ENCODE peak calls at places on chromosomes 11 and 22, in five cellular contexts. X is PC-3; J is activated T-helper 1 cell treated with anti-CD3 and anti-CD28 coated beads, Interleukin-12 subunit alpha, Interleukin-12 subunit beta, Interleukin-2, Interleukin-4 antibody, amounts not matched to agents 30 ng/mL and 10 ng/mL and 1 ng/mL, durations not matched to agents 14 hours and 24 hours and 36 hours; F is retina; Y is HTR-8/SVneo. C is an unnamed sample.

GRCh38 chr11:111283945-111284481 is 14.3 kb upstream of the POU2AF3 start:
- DNase-seq in X (no peak), J (no peak), F (no peak), Y (no peak), C (no peak)

GRCh38 chr11:102798012-102798746 is at the start of gene MMP1:
- DNase-seq in X (peak), J (no peak), F (no peak), Y (no peak), C (no peak)

GRCh38 chr11:48880021-48880441 is 103.7 kb downstream of the TRIM51G start:
- DNase-seq in X (no peak), J (no peak), F (no peak), Y (no peak), C (no peak)

GRCh38 chr11:74316772-74317505 is 5.5 kb upstream of the P4HA3 start:
- DNase-seq in X (no peak), J (no peak), F (no peak), Y (no peak), C (no peak)

GRCh38 chr11:131985769-131986393 is 615.5 kb downstream of the NTM start:
- DNase-seq in X (no peak), J (no peak), F (no peak), Y (no peak), C (no peak)

GRCh38 chr22:20068640-20069039 is 11.4 kb upstream of the DGCR8 start:
- DNase-seq in X (no peak), J (no peak), F (no peak), Y (no peak), C (no peak)

GRCh38 chr11:71913716-71914115 is 14.7 kb downstream of the XNDC1N start:
- DNase-seq in X (no peak), J (no peak), F (no peak), Y (no peak), C (no peak)

GRCh38 chr22:24289138-24289537 is 18.5 kb downstream of the SPECC1L start:
- DNase-seq in X (peak), J (no peak), F (peak), Y (peak), C (no peak)

GRCh38 chr11:117361432-117361831 is 33.8 kb downstream of the CEP164 start:
- DNase-seq in X (no peak), J (no peak), F (no peak), Y (no peak), C (no peak)

GRCh38 chr11:126197277-126197939 is 14.0 kb downstream of the RPUSD4 start:
- DNase-seq in X (no peak), J (no peak), F (no peak), Y (no peak), C (no peak)

GRCh38 chr11:1543606-1544263 is 28.3 kb downstream of the DUSP8 start:
- DNase-seq in X (no peak), J (no peak), F (no peak), Y (no peak), C (no peak)

GRCh38 chr22:23223566-23224317 is 43.4 kb downstream of the BCR start:
- DNase-seq in X (no peak), J (no peak), F (no peak), Y (no peak), C (peak)

GRCh38 chr11:46521947-46522681 is 71.7 kb downstream of the AMBRA1 start:
- DNase-seq in X (peak), J (no peak), F (no peak), Y (no peak), C (no peak)

GRCh38 chr22:40728731-40729189 is 49.5 kb downstream of the MCHR1 start:
- DNase-seq in X (no peak), J (peak), F (no peak), Y (no peak), C (no peak)

GRCh38 chr11:134367781-134368180 is 36.0 kb downstream of the GLB1L2 start:
- DNase-seq in X (no peak), J (no peak), F (no peak), Y (no peak), C (no peak)

GRCh38 chr11:128021304-128022006 is 565.9 kb downstream of the ETS1 start:
- DNase-seq in X (no peak), J (no peak), F (peak), Y (no peak), C (no peak)

GRCh38 chr22:46002757-46003270 is 25.9 kb upstream of the WNT7B start:
- DNase-seq in X (peak), J (no peak), F (no peak), Y (peak), C (no peak)

GRCh38 chr11:130514316-130514715 is 65.9 kb downstream of the ADAMTS15 start:
- DNase-seq in X (peak), J (no peak), F (no peak), Y (no peak), C (no peak)

GRCh38 chr22:50486561-50487289 is at the start of gene MIOX:
- DNase-seq in X (no peak), J (no peak), F (no peak), Y (no peak), C (no peak)

GRCh38 chr11:44813401-44813800 is 86.6 kb downstream of the TSPAN18 start:
- DNase-seq in X (no peak), J (no peak), F (no peak), Y (no peak), C (no peak)

GRCh38 chr11:117511981-117512448 is 184.4 kb downstream of the CEP164 start:
- DNase-seq in X (no peak), J (no peak), F (no peak), Y (no peak), C (peak)

GRCh38 chr11:61587951-61588695 is 7.2 kb upstream of the SYT7 start:
- DNase-seq in X (peak), J (peak), F (peak), Y (no peak), C (no peak)

GRCh38 chr11:66111158-66111557 is 41.1 kb downstream of the PACS1 start:
- DNase-seq in X (no peak), J (no peak), F (no peak), Y (no peak), C (no peak)

GRCh38 chr11:68012044-68012842 is 2.1 kb downstream of the ALDH3B1 start:
- DNase-seq in X (peak), J (no peak), F (no peak), Y (no peak), C (no peak)

GRCh38 chr11:9001736-9002135 is 2.1 kb downstream of the NRIP3 start:
- DNase-seq in X (peak), J (peak), F (no peak), Y (peak), C (no peak)

GRCh38 chr22:50697667-50698506 is 25.3 kb downstream of the SHANK3 start:
- DNase-seq in X (no peak), J (no peak), F (no peak), Y (no peak), C (no peak)

GRCh38 chr22:39491696-39492095 is 10.4 kb upstream of the MIEF1 start:
- DNase-seq in X (no peak), J (no peak), F (no peak), Y (no peak), C (no peak)

GRCh38 chr11:100434821-100435641 is 252.1 kb upstream of the ARHGAP42 start:
- DNase-seq in X (peak), J (no peak), F (no peak), Y (no peak), C (no peak)

GRCh38 chr11:112223754-112224532 is 2.3 kb upstream of the PTS start:
- DNase-seq in X (no peak), J (no peak), F (no peak), Y (no peak), C (no peak)

GRCh38 chr11:124039557-124039956 is 1.6 kb downstream of the OR10G7 start:
- DNase-seq in X (no peak), J (no peak), F (no peak), Y (no peak), C (no peak)

GRCh38 chr11:125229006-125229405 is 64.5 kb downstream of the PKNOX2 start:
- DNase-seq in X (no peak), J (no peak), F (no peak), Y (no peak), C (no peak)

GRCh38 chr11:125128450-125128849 is 17.0 kb upstream of the TMEM218 start:
- DNase-seq in X (peak), J (no peak), F (no peak), Y (no peak), C (no peak)

GRCh38 chr11:46724088-46724487 is 5.1 kb downstream of the F2 start:
- DNase-seq in X (no peak), J (no peak), F (peak), Y (no peak), C (no peak)

GRCh38 chr11:9951714-9952275 is 287.9 kb downstream of the SWAP70 start:
- DNase-seq in X (no peak), J (no peak), F (no peak), Y (no peak), C (no peak)

GRCh38 chr11:60993611-60994010 is 22.1 kb downstream of the CD6 start:
- DNase-seq in X (no peak), J (no peak), F (no peak), Y (no peak), C (no peak)